ENCODE peak calls at places on chromosome 3, in nine cellular contexts. X is activated T-helper 1 cell treated with anti-CD3 and anti-CD28 coated beads, Interleukin-2, amount 50 U/mL, for 16 hours; L is SW 1271; F is effector memory CD4-positive, alpha-beta T cell; G is hypothalamus; P is neural crest cell; T is H9; B is WERI-Rb-1; M is OCI-LY7. N is an unnamed sample.

GRCh38 chr3:134449277-134449676 is 36.5 kb downstream of the ANAPC13 start:
- DNase-seq in X (no peak), L (peak), F (no peak), G (peak), P (no peak), T (peak), B (peak), M (peak), N (no peak)

GRCh38 chr3:45777111-45777752 is 19.1 kb downstream of the SLC6A20 start:
- DNase-seq in X (no peak), L (no peak), F (no peak), G (no peak), P (no peak), T (peak), B (no peak), M (no peak), N (peak)

GRCh38 chr3:41199866-41200668 is 762 bp downstream of the CTNNB1 start:
- DNase-seq in X (peak), L (peak), F (peak), G (peak), P (peak), T (peak), B (peak), M (peak), N (peak)

GRCh38 chr3:192128060-192128459 is 599.3 kb downstream of the FGF12 start:
- DNase-seq in X (no peak), L (no peak), F (no peak), G (no peak), P (no peak), T (no peak), B (no peak), M (no peak), N (no peak)

GRCh38 chr3:132964267-132964666 is 73.9 kb upstream of the TMEM108 start:
- DNase-seq in X (no peak), L (no peak), F (no peak), G (no peak), P (no peak), T (no peak), B (no peak), M (no peak), N (no peak)

GRCh38 chr3:81242871-81243270 is 518.6 kb downstream of the GBE1 start:
- DNase-seq in X (no peak), L (no peak), F (no peak), G (no peak), P (no peak), T (no peak), B (no peak), M (peak), N (no peak)

GRCh38 chr3:146152841-146153240 is 8.1 kb downstream of the PLOD2 start:
- DNase-seq in X (no peak), L (peak), F (no peak), G (no peak), P (no peak), T (no peak), B (no peak), M (no peak), N (no peak)

GRCh38 chr3:61966200-61966599 is 404.8 kb downstream of the PTPRG start:
- DNase-seq in X (no peak), L (peak), F (no peak), G (no peak), P (no peak), T (no peak), B (no peak), M (no peak), N (no peak)